ENCODE peak calls at places on chromosomes 4 and X, in five cellular contexts. F is Jurkat, Clone E6-1; S is T-cell; T is pons; P is GM13977. J is an unnamed sample.

GRCh38 chr4:147599764-147600163 is 17.4 kb upstream of the TMEM184C start:
- DNase-seq in F (no peak), S (no peak), T (no peak), P (no peak), J (no peak)

GRCh38 chrX:9324676-9325075 is 140.2 kb upstream of the TBL1X start:
- DNase-seq in F (no peak), S (no peak), T (no peak), P (no peak), J (no peak)

GRCh38 chr4:40838742-40839141 is 89.0 kb downstream of the NSUN7 start:
- DNase-seq in F (no peak), S (no peak), T (no peak), P (no peak), J (no peak)

GRCh38 chr4:2588259-2588658 is 51.8 kb downstream of the FAM193A start:
- DNase-seq in F (no peak), S (no peak), T (no peak), P (no peak), J (no peak)

GRCh38 chr4:141074098-141074878 is 59.0 kb downstream of the RNF150 start:
- DNase-seq in F (no peak), S (no peak), T (no peak), P (no peak), J (no peak)

GRCh38 chrX:48961585-48962091 is 4.2 kb upstream of the OTUD5 start:
- DNase-seq in F (no peak), S (no peak), T (no peak), P (no peak), J (no peak)

GRCh38 chr4:60723796-60724195 is 476.3 kb upstream of the ADGRL3 start:
- DNase-seq in F (no peak), S (no peak), T (no peak), P (no peak), J (no peak)

GRCh38 chr4:122744229-122744628 is 11.7 kb downstream of the BBS12 start:
- DNase-seq in F (no peak), S (no peak), T (peak), P (no peak), J (peak)

GRCh38 chr4:21451032-21451431 is 497.5 kb downstream of the KCNIP4 start:
- DNase-seq in F (no peak), S (no peak), T (no peak), P (no peak), J (no peak)

GRCh38 chrX:50747471-50747900 is 66.5 kb downstream of the SHROOM4 start:
- DNase-seq in F (peak), S (no peak), T (peak), P (peak), J (no peak)

GRCh38 chrX:155953055-155953454 is 44.4 kb upstream of the IL9R start:
- DNase-seq in F (no peak), S (no peak), T (no peak), P (no peak), J (no peak)

GRCh38 chrX:70476934-70477733 is 32.5 kb downstream of the DLG3 start:
- DNase-seq in F (no peak), S (no peak), T (no peak), P (no peak), J (no peak)

GRCh38 chrX:153433161-153433680 is 12.6 kb downstream of the TREX2 start:
- DNase-seq in F (no peak), S (no peak), T (no peak), P (no peak), J (no peak)

GRCh38 chr4:22384154-22384553 is 131.7 kb downstream of the ADGRA3 start:
- DNase-seq in F (no peak), S (no peak), T (no peak), P (no peak), J (no peak)

GRCh38 chrX:112820364-112821308 is 20.0 kb downstream of the AMOT start:
- DNase-seq in F (no peak), S (no peak), T (no peak), P (no peak), J (no peak)

GRCh38 chr4:38768968-38769394 is 13.8 kb downstream of the TLR10 start:
- DNase-seq in F (no peak), S (no peak), T (peak), P (no peak), J (no peak)

GRCh38 chr4:180261346-180261745 is 1981.9 kb upstream of the TENM3 start:
- DNase-seq in F (no peak), S (no peak), T (no peak), P (no peak), J (no peak)

GRCh38 chr4:161762796-161763195 is 401.0 kb downstream of the FSTL5 start:
- DNase-seq in F (no peak), S (no peak), T (no peak), P (no peak), J (no peak)

GRCh38 chr4:8571702-8572685 is 8.2 kb upstream of the GPR78 start:
- DNase-seq in F (no peak), S (no peak), T (no peak), P (no peak), J (no peak)

GRCh38 chrX:147699061-147699460 is 212.7 kb upstream of the FMR1 start:
- DNase-seq in F (no peak), S (no peak), T (no peak), P (no peak), J (no peak)

GRCh38 chr4:17494258-17494657 is 17.6 kb downstream of the QDPR start:
- DNase-seq in F (no peak), S (no peak), T (peak), P (no peak), J (no peak)

GRCh38 chrX:41556958-41557357 is 109.8 kb downstream of the NYX start:
- DNase-seq in F (peak), S (peak), T (no peak), P (no peak), J (peak)

GRCh38 chr4:73862357-73862756 is 6.8 kb upstream of the CXCL1 start:
- DNase-seq in F (no peak), S (no peak), T (no peak), P (no peak), J (no peak)

GRCh38 chr4:103002551-103002950 is 17.0 kb downstream of the SLC9B1 start:
- DNase-seq in F (no peak), S (no peak), T (no peak), P (no peak), J (no peak)

J was measured in KG1.